ENCODE peak calls at places on chromosomes 3 and 15, in six cellular contexts. E is neural crest cell; F is B cell; T is Peyer's patch; M is stimulated activated CD4-positive, alpha-beta T cell treated with anti-CD3 and anti-CD28 coated beads, TNF-alpha, amount 100 ng/mL, for 1 hour; R is NCI-H187 treated with DMSO at 0.1 percent for 48 hours. N is an unnamed sample.

GRCh38 chr15:46413799-46414198 is 779.0 kb downstream of the SQOR start:
- DNase-seq in E (no peak), F (no peak), T (no peak), M (no peak), R (no peak), N (no peak)

GRCh38 chr15:80275946-80276345 is 23.9 kb upstream of the CTXND1 start:
- DNase-seq in E (no peak), F (no peak), T (no peak), M (no peak), R (no peak), N (no peak)

GRCh38 chr3:129593595-129594339 is 12.7 kb downstream of the PLXND1 start:
- DNase-seq in E (no peak), F (no peak), T (peak; percentile 63), M (no peak), R (peak; percentile 90), N (peak; percentile 60)

GRCh38 chr3:34066999-34067398 is 268.6 kb downstream of the PDCD6IP start:
- DNase-seq in E (no peak), F (no peak), T (no peak), M (no peak), R (no peak), N (no peak)

GRCh38 chr3:52522651-52523251 is 10.9 kb downstream of the NT5DC2 start:
- DNase-seq in E (no peak), F (peak; percentile 47), T (no peak), M (no peak), R (no peak), N (no peak)

GRCh38 chr3:13281657-13282527 is 138.2 kb downstream of the NUP210 start:
- DNase-seq in E (no peak), F (peak; percentile 49), T (no peak), M (no peak), R (no peak), N (no peak)

GRCh38 chr3:47098910-47099309 is 65.0 kb downstream of the SETD2 start:
- DNase-seq in E (no peak), F (no peak), T (no peak), M (no peak), R (no peak), N (no peak)

GRCh38 chr3:10340046-10340445 is 19.1 kb upstream of the SEC13 start:
- DNase-seq in E (no peak), F (no peak), T (no peak), M (no peak), R (no peak), N (no peak)

GRCh38 chr15:68154923-68155559 is 50.1 kb downstream of the CALML4 start:
- DNase-seq in E (peak; percentile 43), F (no peak), T (no peak), M (no peak), R (no peak), N (peak; percentile 71)